ENCODE peak calls at places on chromosomes 4 and X, in seven cellular contexts. One of them, this sample, is unnamed.

GRCh38 chr4:161656525-161656924 is 507.3 kb downstream of the FSTL5 start:
- DNase-seq in WTC11: no peak
- DNase-seq in SK-N-SH: no peak
- DNase-seq in endothelial cell of umbilical vein: no peak
- DNase-seq in K562: no peak
- DNase-seq in A549: no peak
- DNase-seq in HCT116: no peak
- DNase-seq in this sample: no peak

GRCh38 chr4:52299120-52299519 is 248.0 kb downstream of the SPATA18 start:
- DNase-seq in HCT116: no peak
- DNase-seq in endothelial cell of umbilical vein: no peak
- DNase-seq in A549: no peak
- DNase-seq in SK-N-SH: no peak
- DNase-seq in WTC11: no peak
- DNase-seq in K562: no peak
- DNase-seq in this sample: no peak

GRCh38 chr4:153488719-153489384 is 22.7 kb downstream of the TMEM131L start:
- DNase-seq in K562: no peak
- DNase-seq in HCT116: no peak
- DNase-seq in WTC11: peak; percentile 46
- DNase-seq in A549: no peak
- DNase-seq in SK-N-SH: no peak
- DNase-seq in endothelial cell of umbilical vein: no peak
- DNase-seq in this sample: no peak

GRCh38 chrX:23742174-23742692 is 843 bp downstream of the ACOT9 start:
- DNase-seq in SK-N-SH: peak; percentile 64
- DNase-seq in K562: peak; percentile 16
- DNase-seq in endothelial cell of umbilical vein: peak; percentile 58
- DNase-seq in HCT116: no peak
- DNase-seq in WTC11: peak; percentile 8
- DNase-seq in A549: peak; percentile 45
- DNase-seq in this sample: peak; percentile 42

GRCh38 chr4:2047781-2048581 is 11.1 kb upstream of the NAT8L start:
- DNase-seq in SK-N-SH: no peak
- DNase-seq in WTC11: no peak
- DNase-seq in endothelial cell of umbilical vein: no peak
- DNase-seq in K562: no peak
- DNase-seq in A549: no peak
- DNase-seq in HCT116: no peak
- DNase-seq in this sample: peak; percentile 1

GRCh38 chr4:128601992-128602695 is 207.4 kb upstream of the JADE1 start:
- DNase-seq in WTC11: no peak
- DNase-seq in endothelial cell of umbilical vein: peak; percentile 43
- DNase-seq in A549: no peak
- DNase-seq in SK-N-SH: no peak
- DNase-seq in K562: peak; percentile 82
- DNase-seq in HCT116: no peak
- DNase-seq in this sample: no peak

GRCh38 chrX:65035451-65035779 is 59.2 kb upstream of the ZC4H2 start:
- DNase-seq in endothelial cell of umbilical vein: no peak
- DNase-seq in HCT116: no peak
- DNase-seq in A549: no peak
- DNase-seq in SK-N-SH: peak; percentile 46
- DNase-seq in WTC11: peak; percentile 20
- DNase-seq in K562: peak; percentile 24
- DNase-seq in this sample: no peak

GRCh38 chr4:165207016-165207430 is 338 bp upstream of the KLHL2 start:
- DNase-seq in endothelial cell of umbilical vein: peak; percentile 72
- DNase-seq in K562: peak; percentile 20
- DNase-seq in WTC11: no peak
- DNase-seq in A549: peak; percentile 9
- DNase-seq in SK-N-SH: no peak
- DNase-seq in HCT116: no peak
- DNase-seq in this sample: peak; percentile 45

GRCh38 chr4:13236485-13236884 is 247.7 kb downstream of the RAB28 start:
- DNase-seq in endothelial cell of umbilical vein: no peak
- DNase-seq in HCT116: no peak
- DNase-seq in K562: no peak
- DNase-seq in SK-N-SH: no peak
- DNase-seq in WTC11: no peak
- DNase-seq in A549: no peak
- DNase-seq in this sample: no peak

GRCh38 chrX:65677954-65678469 is 10.6 kb downstream of the MSN start:
- DNase-seq in K562: no peak
- DNase-seq in WTC11: no peak
- DNase-seq in endothelial cell of umbilical vein: peak; percentile 94
- DNase-seq in SK-N-SH: no peak
- DNase-seq in A549: peak; percentile 28
- DNase-seq in HCT116: peak; percentile 26
- DNase-seq in this sample: no peak

GRCh38 chrX:129748265-129748664 is 9.5 kb downstream of the XPNPEP2 start:
- DNase-seq in endothelial cell of umbilical vein: no peak
- DNase-seq in K562: no peak
- DNase-seq in WTC11: no peak
- DNase-seq in SK-N-SH: no peak
- DNase-seq in A549: no peak
- DNase-seq in HCT116: no peak
- DNase-seq in this sample: no peak

GRCh38 chr4:121112530-121112929 is 40.2 kb upstream of the NDNF start:
- DNase-seq in A549: no peak
- DNase-seq in K562: no peak
- DNase-seq in HCT116: no peak
- DNase-seq in WTC11: no peak
- DNase-seq in endothelial cell of umbilical vein: peak; percentile 7
- DNase-seq in SK-N-SH: no peak
- DNase-seq in this sample: no peak

GRCh38 chr4:40316782-40317635 is 18.1 kb upstream of the CHRNA9 start:
- DNase-seq in K562: peak; percentile 87
- DNase-seq in HCT116: peak; percentile 80
- DNase-seq in A549: no peak
- DNase-seq in WTC11: peak; percentile 60
- DNase-seq in endothelial cell of umbilical vein: peak; percentile 95
- DNase-seq in SK-N-SH: peak; percentile 57
- DNase-seq in this sample: peak; percentile 95

GRCh38 chr4:32884198-32884597 is 2164.0 kb downstream of the PCDH7 start:
- DNase-seq in HCT116: no peak
- DNase-seq in K562: no peak
- DNase-seq in WTC11: no peak
- DNase-seq in endothelial cell of umbilical vein: no peak
- DNase-seq in A549: no peak
- DNase-seq in SK-N-SH: no peak
- DNase-seq in this sample: no peak

GRCh38 chr4:40214661-40215418 is 18.0 kb downstream of the RHOH start:
- DNase-seq in A549: no peak
- DNase-seq in endothelial cell of umbilical vein: no peak
- DNase-seq in HCT116: no peak
- DNase-seq in K562: no peak
- DNase-seq in WTC11: no peak
- DNase-seq in SK-N-SH: no peak
- DNase-seq in this sample: no peak

GRCh38 chrX:1181131-1181530 is 31.3 kb downstream of the CRLF2 start:
- DNase-seq in HCT116: no peak
- DNase-seq in endothelial cell of umbilical vein: no peak
- DNase-seq in A549: no peak
- DNase-seq in SK-N-SH: no peak
- DNase-seq in K562: no peak
- DNase-seq in WTC11: no peak
- DNase-seq in this sample: no peak

GRCh38 chrX:13669246-13669689 is 16.3 kb downstream of the TCEANC start:
- DNase-seq in WTC11: no peak
- DNase-seq in endothelial cell of umbilical vein: peak; percentile 53
- DNase-seq in SK-N-SH: no peak
- DNase-seq in K562: peak; percentile 78
- DNase-seq in A549: peak; percentile 56
- DNase-seq in HCT116: peak; percentile 90
- DNase-seq in this sample: peak; percentile 32
- TF ChIP-seq MAX in WTC11: no peak
- TF ChIP-seq MAX in endothelial cell of umbilical vein: no peak
- TF ChIP-seq MAX in SK-N-SH: no peak
- TF ChIP-seq MAX in K562: no peak
- TF ChIP-seq MAX in A549: peak; percentile 62
- TF ChIP-seq MAX in HCT116: peak; percentile 71
- TF ChIP-seq MAX in this sample: no peak

GRCh38 chrX:20001615-20002014 is 10.8 kb upstream of the BCLAF3 start:
- DNase-seq in K562: no peak
- DNase-seq in endothelial cell of umbilical vein: no peak
- DNase-seq in SK-N-SH: no peak
- DNase-seq in HCT116: no peak
- DNase-seq in WTC11: no peak
- DNase-seq in A549: no peak
- DNase-seq in this sample: no peak
- TF ChIP-seq MAX in K562: no peak
- TF ChIP-seq MAX in endothelial cell of umbilical vein: no peak
- TF ChIP-seq MAX in SK-N-SH: no peak
- TF ChIP-seq MAX in HCT116: no peak
- TF ChIP-seq MAX in WTC11: no peak
- TF ChIP-seq MAX in A549: no peak
- TF ChIP-seq MAX in this sample: no peak

GRCh38 chrX:150688911-150689451 is 4.2 kb upstream of the MTMR1 start:
- DNase-seq in WTC11: no peak
- DNase-seq in SK-N-SH: no peak
- DNase-seq in HCT116: peak; percentile 28
- DNase-seq in endothelial cell of umbilical vein: peak; percentile 39
- DNase-seq in K562: no peak
- DNase-seq in A549: peak; percentile 42
- DNase-seq in this sample: no peak
- TF ChIP-seq MAX in WTC11: no peak
- TF ChIP-seq MAX in SK-N-SH: peak; percentile 48
- TF ChIP-seq MAX in HCT116: no peak
- TF ChIP-seq MAX in endothelial cell of umbilical vein: no peak
- TF ChIP-seq MAX in K562: no peak
- TF ChIP-seq MAX in A549: peak; percentile 47
- TF ChIP-seq MAX in this sample: no peak

DNA sequence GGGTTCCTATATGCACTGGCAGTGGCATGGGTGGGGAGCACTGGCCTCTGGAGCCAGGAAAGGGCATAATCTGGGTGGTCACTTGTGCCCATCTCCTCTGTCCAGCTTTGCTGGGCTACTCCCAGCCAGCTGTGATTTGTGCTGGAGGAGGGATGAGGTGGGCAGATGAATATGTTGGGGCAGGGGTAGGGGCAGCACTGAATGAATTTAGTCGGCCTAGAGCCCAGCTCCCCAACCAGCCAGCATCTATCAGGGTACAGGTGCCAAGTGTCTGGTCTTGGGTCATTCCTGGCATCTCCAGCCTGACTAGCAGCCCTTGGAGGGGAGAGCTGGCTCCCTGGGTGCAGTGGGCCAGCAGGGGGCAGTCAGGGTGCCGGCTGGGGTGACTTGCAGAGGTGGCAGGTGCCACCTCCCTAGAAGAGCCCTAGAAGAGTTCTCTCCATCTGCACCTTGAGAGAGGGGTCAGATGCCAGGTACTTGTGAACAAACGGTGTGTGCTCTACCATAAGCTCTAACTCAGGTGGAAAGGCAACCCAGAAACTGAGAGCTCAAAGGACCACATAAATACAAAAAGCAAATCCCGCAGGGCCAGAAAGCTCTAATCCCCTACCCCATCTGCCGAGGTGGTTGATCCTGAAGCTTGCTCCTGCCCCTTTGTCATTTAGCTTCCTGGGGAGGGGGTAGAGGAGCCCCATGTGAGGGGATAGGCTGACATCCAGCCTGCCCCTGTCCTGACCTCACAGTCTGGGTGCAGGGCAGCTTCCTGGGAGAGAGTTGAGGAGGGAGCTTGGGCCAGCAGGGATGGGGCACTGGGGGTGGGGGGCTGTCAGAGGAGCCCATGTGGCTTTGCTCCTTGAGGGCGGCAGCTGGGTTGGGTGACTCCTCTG is 2.2 kb downstream of the SORCS2 start:
- DNase-seq in endothelial cell of umbilical vein: no peak
- DNase-seq in HCT116: no peak
- DNase-seq in WTC11: no peak
- DNase-seq in K562: no peak
- DNase-seq in SK-N-SH: peak; percentile 69
- DNase-seq in A549: peak; percentile 40
- DNase-seq in this sample: peak; percentile 51
- TF ChIP-seq MAX in endothelial cell of umbilical vein: no peak
- TF ChIP-seq MAX in HCT116: no peak
- TF ChIP-seq MAX in WTC11: no peak
- TF ChIP-seq MAX in K562: no peak
- TF ChIP-seq MAX in SK-N-SH: no peak
- TF ChIP-seq MAX in A549: no peak
- TF ChIP-seq MAX in this sample: no peak

GRCh38 chr4:77012726-77013125 is 63.1 kb downstream of the CCNI start:
- DNase-seq in HCT116: no peak
- DNase-seq in endothelial cell of umbilical vein: peak; percentile 48
- DNase-seq in K562: no peak
- DNase-seq in A549: no peak
- DNase-seq in WTC11: no peak
- DNase-seq in SK-N-SH: peak; percentile 16
- DNase-seq in this sample: no peak
- TF ChIP-seq MAX in HCT116: no peak
- TF ChIP-seq MAX in endothelial cell of umbilical vein: no peak
- TF ChIP-seq MAX in K562: no peak
- TF ChIP-seq MAX in A549: no peak
- TF ChIP-seq MAX in WTC11: no peak
- TF ChIP-seq MAX in SK-N-SH: no peak
- TF ChIP-seq MAX in this sample: no peak

GRCh38 chrX:44904542-44905115 is 31.6 kb downstream of the KDM6A start:
- DNase-seq in SK-N-SH: no peak
- DNase-seq in HCT116: no peak
- DNase-seq in A549: no peak
- DNase-seq in K562: no peak
- DNase-seq in endothelial cell of umbilical vein: no peak
- DNase-seq in WTC11: no peak
- DNase-seq in this sample: no peak
- TF ChIP-seq MAX in SK-N-SH: no peak
- TF ChIP-seq MAX in HCT116: no peak
- TF ChIP-seq MAX in A549: no peak
- TF ChIP-seq MAX in K562: no peak
- TF ChIP-seq MAX in endothelial cell of umbilical vein: no peak
- TF ChIP-seq MAX in WTC11: no peak
- TF ChIP-seq MAX in this sample: no peak

GRCh38 chr4:65669981-65670330 is 333 bp downstream of the EPHA5 start:
- DNase-seq in K562: no peak
- DNase-seq in WTC11: no peak
- DNase-seq in SK-N-SH: no peak
- DNase-seq in A549: no peak
- DNase-seq in HCT116: no peak
- DNase-seq in endothelial cell of umbilical vein: no peak
- DNase-seq in this sample: no peak

GRCh38 chr4:65669008-65669971 is 999 bp downstream of the EPHA5 start:
- DNase-seq in HCT116: no peak
- DNase-seq in SK-N-SH: peak; percentile 22
- DNase-seq in WTC11: peak; percentile 53
- DNase-seq in A549: no peak
- DNase-seq in K562: no peak
- DNase-seq in endothelial cell of umbilical vein: no peak
- DNase-seq in this sample: no peak

GRCh38 chr4:65668201-65669007 is 1.9 kb downstream of the EPHA5 start:
- DNase-seq in endothelial cell of umbilical vein: no peak
- DNase-seq in K562: no peak
- DNase-seq in HCT116: no peak
- DNase-seq in A549: no peak
- DNase-seq in WTC11: peak; percentile 15
- DNase-seq in SK-N-SH: peak; percentile 8
- DNase-seq in this sample: no peak

GRCh38 chr4:65671402-65671801 is 1.1 kb upstream of the EPHA5 start:
- DNase-seq in A549: no peak
- DNase-seq in SK-N-SH: no peak
- DNase-seq in HCT116: no peak
- DNase-seq in endothelial cell of umbilical vein: no peak
- DNase-seq in K562: no peak
- DNase-seq in WTC11: no peak
- DNase-seq in this sample: no peak

GRCh38 chr4:65670331-65671031 is at the start of gene EPHA5:
- DNase-seq in HCT116: no peak
- DNase-seq in A549: no peak
- DNase-seq in WTC11: peak; percentile 85
- DNase-seq in SK-N-SH: peak; percentile 69
- DNase-seq in endothelial cell of umbilical vein: peak; percentile 83
- DNase-seq in K562: peak; percentile 16
- DNase-seq in this sample: no peak
- TF ChIP-seq MAX in HCT116: no peak
- TF ChIP-seq MAX in A549: peak; percentile 35
- TF ChIP-seq MAX in WTC11: peak; percentile 92
- TF ChIP-seq MAX in SK-N-SH: no peak
- TF ChIP-seq MAX in endothelial cell of umbilical vein: no peak
- TF ChIP-seq MAX in K562: no peak
- TF ChIP-seq MAX in this sample: no peak

This sample was measured in NB4.